ENCODE peak calls at places on chromosomes 4 and X, in ten cellular contexts. R, S, D, U, Q, C, I, N, W and B are unnamed samples. For H3K36me3, the result is how much of the 10 kb centered on the place peaks cover.

GRCh38 chr4:77141964-77142641 is 14.9 kb upstream of the CCNG2 start:
- DNase-seq in S (no peak), D (no peak), Q (no peak), I (no peak), U (no peak), W (no peak), R (no peak), N (no peak), C (no peak), B (no peak)

GRCh38 chr4:121118344-121118743 is 45.8 kb downstream of the TNIP3 start:
- DNase-seq in D (no peak), S (no peak), I (no peak), W (no peak), U (no peak), R (no peak), Q (no peak), N (no peak), C (no peak), B (no peak)

GRCh38 chr4:54099287-54099958 is 540 bp upstream of the GSX2 start:
- DNase-seq in R (peak), W (no peak), U (no peak), N (no peak), C (no peak), D (no peak), I (no peak), S (no peak), Q (peak), B (no peak)

GRCh38 chr4:124722069-124722468 is 9.5 kb upstream of the ANKRD50 start:
- DNase-seq in C (no peak), U (no peak), R (no peak), S (no peak), W (no peak), D (no peak), I (no peak), Q (no peak), N (no peak), B (no peak)

GRCh38 chrX:10008483-10009056 is 41.4 kb downstream of the CLDN34 start:
- DNase-seq in Q (no peak), U (no peak), W (no peak), N (no peak), R (no peak), C (no peak), I (no peak), D (no peak), S (no peak), B (no peak)

GRCh38 chrX:130174051-130174704 is 2.4 kb downstream of the RAB33A start:
- DNase-seq in R (peak), Q (no peak), S (no peak), C (peak), U (peak), N (peak), D (no peak), W (peak), I (peak), B (peak)

GRCh38 chr4:105679186-105679585 is 29.3 kb downstream of the INTS12 start:
- DNase-seq in C (no peak), D (no peak), N (peak), U (no peak), I (peak), Q (no peak), R (no peak), S (no peak), W (no peak), B (no peak)

GRCh38 chr4:35689866-35690265 is 554.4 kb downstream of the ARAP2 start:
- DNase-seq in C (no peak), N (no peak), W (no peak), U (no peak), I (no peak), S (no peak), R (no peak), D (peak), Q (no peak), B (no peak)

GRCh38 chr4:177118596-177118995 is 191.1 kb upstream of the NEIL3 start:
- DNase-seq in R (no peak), S (no peak), W (no peak), U (no peak), N (no peak), Q (no peak), C (peak), I (peak), D (no peak), B (no peak)

GRCh38 chr4:73142995-73143547 is 73.6 kb upstream of the COX18 start:
- DNase-seq in I (peak), U (no peak), S (no peak), C (no peak), W (no peak), R (no peak), Q (no peak), D (no peak), N (peak), B (no peak)

GRCh38 chr4:73137121-73137520 is 67.6 kb upstream of the COX18 start:
- DNase-seq in I (no peak), U (no peak), C (no peak), W (no peak), S (no peak), N (no peak), D (no peak), Q (no peak), R (no peak), B (no peak)

GRCh38 chr4:73139991-73140390 is 70.5 kb upstream of the COX18 start:
- DNase-seq in N (no peak), U (no peak), W (no peak), D (no peak), S (no peak), I (no peak), Q (no peak), C (no peak), R (no peak), B (no peak)

GRCh38 chr4:73133784-73134183 is 64.3 kb upstream of the COX18 start:
- DNase-seq in W (no peak), R (no peak), U (no peak), I (no peak), D (no peak), C (no peak), Q (no peak), S (no peak), N (no peak), B (no peak)

DNA sequence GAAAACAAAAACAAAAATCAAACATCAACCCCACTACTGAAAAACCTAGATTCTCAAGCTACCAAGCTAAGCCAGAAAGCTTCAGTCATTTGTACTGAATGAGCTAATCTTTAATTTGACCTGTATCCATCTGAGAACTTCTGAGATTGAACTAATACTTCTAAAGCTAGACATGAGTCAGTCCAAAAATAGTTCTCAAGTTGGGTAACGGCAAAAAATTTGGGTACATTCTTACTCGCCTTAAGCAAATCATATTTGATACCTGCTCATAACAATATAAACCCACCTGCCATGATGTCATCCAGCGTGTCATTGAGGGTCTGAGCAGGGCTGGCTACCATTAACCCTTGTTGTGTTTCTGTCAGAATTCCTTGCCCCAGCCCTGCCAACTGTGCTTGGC is 69.7 kb upstream of the COX18 start:
- DNase-seq in Q (no peak), S (no peak), C (no peak), D (no peak), N (no peak), W (no peak), R (no peak), U (no peak), I (no peak), B (no peak)
- H3K36me3 ChIP-seq in Q (under half), S (under half), C (half or more), D (half or more), N (half or more), W (half or more), R (half or more), U (under half), I (under half), B (half or more)

GRCh38 chr4:75777589-75777988 is 53.2 kb downstream of the USO1 start:
- DNase-seq in D (no peak), U (no peak), R (no peak), C (no peak), W (no peak), I (no peak), N (no peak), S (no peak), Q (no peak), B (no peak)

GRCh38 chr4:75781328-75781727 is 57.0 kb downstream of the USO1 start:
- DNase-seq in W (no peak), R (no peak), D (no peak), S (no peak), U (no peak), Q (no peak), C (no peak), N (no peak), I (no peak), B (no peak)

DNA sequence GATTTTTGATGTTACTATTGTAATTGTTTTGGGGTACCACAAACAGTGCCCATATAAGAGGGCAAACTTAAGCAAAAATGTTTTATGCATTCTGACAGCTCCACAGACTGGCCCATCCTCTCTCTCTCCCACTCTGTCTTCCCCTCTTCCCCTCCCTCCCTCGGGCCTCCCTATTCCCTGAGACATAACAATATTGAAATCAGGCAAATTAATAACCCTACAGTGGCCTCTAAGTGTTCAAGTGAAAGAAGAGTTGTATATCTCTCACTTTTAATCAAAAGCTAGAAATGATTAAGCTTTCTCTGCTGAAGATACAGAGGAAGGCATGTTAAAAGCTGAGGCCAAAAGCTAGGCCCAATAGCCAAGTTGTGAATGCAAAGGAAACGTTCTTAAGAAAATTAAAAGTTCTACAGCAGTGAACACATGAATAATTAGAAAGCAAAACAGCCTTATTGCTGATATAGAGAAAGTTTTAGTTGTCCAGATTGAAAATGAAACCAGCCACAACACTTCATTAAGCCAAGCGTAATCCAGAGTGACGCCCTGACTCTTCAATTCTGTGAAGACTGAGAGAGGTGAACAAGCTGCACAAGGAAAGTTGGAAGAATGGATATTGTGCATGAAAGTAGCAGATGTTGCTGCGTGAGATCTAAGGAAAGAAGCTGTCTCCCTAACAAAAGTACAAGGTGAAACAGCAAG is 54.8 kb downstream of the USO1 start:
- DNase-seq in U (no peak), C (no peak), N (no peak), R (no peak), S (no peak), I (no peak), D (no peak), Q (no peak), W (no peak), B (no peak)
- H3K36me3 ChIP-seq in U (under half), C (half or more), N (under half), R (half or more), S (under half), I (under half), D (half or more), Q (under half), W (half or more), B (under half)

DNA sequence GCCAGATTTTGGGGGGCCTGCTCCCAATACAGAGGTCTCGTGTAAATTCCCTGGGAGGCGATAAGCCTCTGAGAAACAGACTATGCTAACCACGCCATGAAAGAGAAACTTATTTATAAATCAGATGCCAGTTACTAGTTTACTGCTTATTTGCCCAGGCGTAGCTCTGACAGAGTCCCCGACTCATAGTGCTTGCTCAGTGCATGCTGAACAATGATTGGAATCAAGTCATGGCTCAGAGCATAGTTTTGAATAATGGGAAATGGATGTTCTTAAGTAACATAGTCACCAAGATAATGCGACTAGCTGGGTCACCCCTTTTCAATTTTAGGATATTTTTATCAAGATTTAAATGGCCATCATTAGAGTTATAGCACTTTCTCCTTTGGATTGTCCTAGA is 39.9 kb downstream of the HTT start:
- DNase-seq in D (no peak), S (no peak), I (no peak), C (no peak), W (no peak), U (no peak), R (no peak), Q (no peak), N (no peak), B (no peak)
- H3K36me3 ChIP-seq in D (under half), S (under half), I (under half), C (under half), W (under half), U (under half), R (under half), Q (under half), N (under half), B (under half)

DNA sequence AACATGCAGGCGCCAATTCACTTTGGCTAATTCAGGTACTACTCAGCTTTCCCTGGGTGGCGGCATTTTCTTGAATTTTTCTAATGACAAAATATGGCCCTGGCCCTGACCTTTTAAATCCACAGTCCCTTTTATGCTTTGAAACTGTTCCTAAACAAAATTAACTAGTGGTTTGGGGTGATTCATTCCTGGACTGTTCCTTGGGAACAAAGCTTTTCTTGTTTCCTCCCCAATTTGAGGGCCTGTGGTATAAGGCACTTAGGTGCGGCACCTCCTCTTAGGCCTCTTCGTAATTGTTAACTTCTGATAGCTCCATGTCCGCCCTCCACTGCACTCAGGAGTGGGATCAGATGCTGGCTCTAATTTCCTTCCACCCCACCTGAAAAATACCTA is 40.6 kb downstream of the NSG1 start:
- DNase-seq in D (no peak), C (no peak), U (no peak), W (no peak), Q (peak), R (no peak), N (no peak), S (no peak), I (no peak), B (no peak)
- H3K36me3 ChIP-seq in D (under half), C (under half), U (under half), W (under half), Q (under half), R (under half), N (under half), S (under half), I (under half), B (under half)

GRCh38 chr4:6620296-6620695 is 20.2 kb upstream of the MRFAP1 start:
- DNase-seq in R (peak), Q (no peak), U (no peak), N (no peak), D (no peak), S (no peak), W (no peak), I (no peak), C (no peak), B (no peak)
- H3K36me3 ChIP-seq in R (under half), Q (under half), U (under half), N (under half), D (under half), S (under half), W (under half), I (under half), C (under half), B (under half)

DNA sequence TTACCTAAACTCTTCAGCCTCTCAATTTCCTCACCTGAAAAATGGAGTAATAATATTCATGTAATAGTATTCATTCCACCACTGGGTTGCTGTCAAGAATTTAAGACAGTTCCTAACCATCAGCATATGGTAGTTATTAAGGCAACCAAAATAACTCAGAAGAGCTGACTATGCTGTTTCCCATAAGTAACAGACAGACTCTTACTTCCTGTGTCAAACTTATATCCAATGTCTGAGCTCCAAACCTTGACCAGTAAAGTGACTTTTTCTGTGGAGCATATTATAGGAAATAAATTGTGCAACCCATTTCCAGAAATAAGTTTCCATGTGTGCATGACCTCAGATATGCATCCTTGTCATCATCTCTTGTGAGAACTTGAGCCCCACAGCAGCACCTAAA is 78.7 kb downstream of the HADH start:
- DNase-seq in W (no peak), Q (no peak), C (no peak), N (no peak), D (no peak), R (no peak), I (no peak), S (peak), U (no peak), B (no peak)
- H3K36me3 ChIP-seq in W (under half), Q (under half), C (under half), N (under half), D (under half), R (under half), I (under half), S (under half), U (under half), B (under half)

DNA sequence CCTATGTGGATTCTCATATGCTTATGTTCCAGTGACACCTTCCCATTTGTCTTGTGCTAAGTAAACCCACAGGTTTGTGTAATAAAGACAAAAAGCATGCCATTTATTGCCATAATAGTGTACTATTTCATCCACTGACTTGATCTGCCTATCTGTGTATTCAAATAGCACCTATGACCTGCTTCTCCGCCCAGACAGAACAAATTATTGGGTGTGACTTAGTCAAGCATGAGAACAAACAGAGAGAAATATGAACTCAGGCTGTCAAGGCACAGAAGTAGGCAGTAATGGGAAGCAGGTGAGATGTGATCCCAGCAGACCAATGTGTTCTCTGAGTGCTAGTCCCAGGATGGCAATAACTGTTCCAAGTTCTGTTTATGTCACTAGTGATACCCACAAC is 25.4 kb downstream of the ELOVL6 start:
- DNase-seq in N (peak), U (no peak), Q (no peak), W (no peak), C (no peak), I (no peak), D (no peak), R (no peak), S (no peak), B (no peak)
- H3K36me3 ChIP-seq in N (under half), U (under half), Q (under half), W (under half), C (under half), I (under half), D (under half), R (under half), S (under half), B (under half)

GRCh38 chr4:73589887-73590801 is 30.1 kb downstream of the RASSF6 start:
- DNase-seq in C (no peak), Q (no peak), D (no peak), I (no peak), W (no peak), R (no peak), S (peak), U (no peak), N (no peak), B (no peak)
- H3K36me3 ChIP-seq in C (under half), Q (under half), D (under half), I (under half), W (under half), R (under half), S (under half), U (under half), N (under half), B (under half)

GRCh38 chr4:87112063-87112462 is 108.4 kb downstream of the KLHL8 start:
- DNase-seq in R (no peak), W (no peak), U (no peak), D (no peak), C (no peak), N (no peak), Q (no peak), S (no peak), I (no peak), B (no peak)
- H3K36me3 ChIP-seq in R (under half), W (under half), U (under half), D (under half), C (half or more), N (under half), Q (under half), S (under half), I (under half), B (under half)

DNA sequence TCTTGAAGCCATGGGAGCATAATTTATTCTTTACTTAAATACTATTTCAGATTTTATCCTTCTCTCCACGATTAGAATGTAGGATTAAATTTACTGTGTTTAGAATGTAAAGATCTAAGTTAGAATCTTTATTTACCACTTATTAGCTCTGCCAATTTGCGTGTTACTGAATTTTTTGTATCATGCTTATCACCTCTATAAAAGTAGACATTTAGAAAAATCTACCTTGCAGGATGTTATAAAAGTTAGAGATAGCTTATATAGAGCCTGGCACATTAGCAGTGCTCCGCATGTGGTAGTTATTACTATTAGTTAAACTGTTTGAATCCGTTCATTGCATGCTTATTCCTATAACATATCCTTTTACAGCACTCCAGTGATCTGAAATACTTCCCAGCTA is 97.9 kb downstream of the BANK1 start:
- DNase-seq in U (no peak), D (no peak), I (no peak), Q (no peak), N (no peak), C (no peak), W (no peak), S (no peak), R (no peak), B (no peak)
- H3K36me3 ChIP-seq in U (under half), D (under half), I (under half), Q (under half), N (under half), C (under half), W (under half), S (under half), R (under half), B (under half)